ENCODE peak calls at places on chromosomes 7 and 10, in ten cellular contexts. One of them, this sample, is unnamed. For H3K4me1, the result is how much of the 10 kb centered on the place peaks cover.

GRCh38 chr7:99389772-99390171 is 15.2 kb downstream of the ARPC1B start:
- DNase-seq in keratinocyte: no peak
- DNase-seq in PC-3: no peak
- DNase-seq in right lobe of liver: no peak
- DNase-seq in hepatocyte: no peak
- DNase-seq in heart left ventricle: no peak
- DNase-seq in uterus: no peak
- DNase-seq in neural progenitor cell: no peak
- DNase-seq in upper lobe of right lung: no peak
- DNase-seq in ovary: no peak
- DNase-seq in this sample: no peak

GRCh38 chr10:89555688-89556445 is 20.5 kb upstream of the SLC16A12 start:
- DNase-seq in uterus: no peak
- DNase-seq in heart left ventricle: no peak
- DNase-seq in hepatocyte: peak
- DNase-seq in right lobe of liver: no peak
- DNase-seq in upper lobe of right lung: no peak
- DNase-seq in PC-3: peak
- DNase-seq in ovary: no peak
- DNase-seq in keratinocyte: no peak
- DNase-seq in neural progenitor cell: no peak
- DNase-seq in this sample: no peak

GRCh38 chr10:97686962-97687784 is at the start of gene AVPI1:
- DNase-seq in keratinocyte: peak
- DNase-seq in upper lobe of right lung: peak
- DNase-seq in hepatocyte: peak
- DNase-seq in heart left ventricle: peak
- DNase-seq in ovary: peak
- DNase-seq in PC-3: peak
- DNase-seq in right lobe of liver: peak
- DNase-seq in neural progenitor cell: peak
- DNase-seq in uterus: peak
- DNase-seq in this sample: peak

GRCh38 chr10:1754506-1755177 is 17.3 kb upstream of the ADARB2 start:
- DNase-seq in neural progenitor cell: peak
- DNase-seq in upper lobe of right lung: no peak
- DNase-seq in heart left ventricle: no peak
- DNase-seq in right lobe of liver: no peak
- DNase-seq in hepatocyte: no peak
- DNase-seq in ovary: no peak
- DNase-seq in PC-3: no peak
- DNase-seq in keratinocyte: no peak
- DNase-seq in uterus: no peak
- DNase-seq in this sample: no peak

GRCh38 chr10:127968027-127968441 is 61.1 kb downstream of the PTPRE start:
- DNase-seq in keratinocyte: no peak
- DNase-seq in neural progenitor cell: no peak
- DNase-seq in PC-3: no peak
- DNase-seq in hepatocyte: no peak
- DNase-seq in right lobe of liver: no peak
- DNase-seq in ovary: no peak
- DNase-seq in uterus: no peak
- DNase-seq in heart left ventricle: no peak
- DNase-seq in upper lobe of right lung: no peak
- DNase-seq in this sample: no peak

GRCh38 chr10:29253096-29254029 is 35.5 kb upstream of the LYZL1 start:
- DNase-seq in keratinocyte: no peak
- DNase-seq in right lobe of liver: no peak
- DNase-seq in PC-3: no peak
- DNase-seq in ovary: no peak
- DNase-seq in heart left ventricle: no peak
- DNase-seq in uterus: no peak
- DNase-seq in neural progenitor cell: no peak
- DNase-seq in upper lobe of right lung: no peak
- DNase-seq in hepatocyte: no peak
- DNase-seq in this sample: no peak

GRCh38 chr10:123043409-123043925 is 34.7 kb downstream of the ACADSB start:
- DNase-seq in neural progenitor cell: peak
- DNase-seq in keratinocyte: peak
- DNase-seq in ovary: peak
- DNase-seq in PC-3: peak
- DNase-seq in hepatocyte: peak
- DNase-seq in upper lobe of right lung: no peak
- DNase-seq in heart left ventricle: no peak
- DNase-seq in uterus: no peak
- DNase-seq in right lobe of liver: peak
- DNase-seq in this sample: no peak

GRCh38 chr10:106175760-106176377 is 988.6 kb downstream of the SORCS1 start:
- DNase-seq in neural progenitor cell: no peak
- DNase-seq in hepatocyte: peak
- DNase-seq in keratinocyte: no peak
- DNase-seq in right lobe of liver: no peak
- DNase-seq in upper lobe of right lung: no peak
- DNase-seq in ovary: no peak
- DNase-seq in heart left ventricle: no peak
- DNase-seq in uterus: no peak
- DNase-seq in PC-3: peak
- DNase-seq in this sample: no peak

GRCh38 chr7:105245398-105246099 is 143.2 kb downstream of the SRPK2 start:
- DNase-seq in upper lobe of right lung: no peak
- DNase-seq in right lobe of liver: no peak
- DNase-seq in ovary: peak
- DNase-seq in PC-3: no peak
- DNase-seq in heart left ventricle: no peak
- DNase-seq in uterus: no peak
- DNase-seq in keratinocyte: no peak
- DNase-seq in hepatocyte: no peak
- DNase-seq in neural progenitor cell: no peak
- DNase-seq in this sample: no peak

GRCh38 chr10:132452216-132452650 is 55.2 kb downstream of the PWWP2B start:
- DNase-seq in neural progenitor cell: peak
- DNase-seq in upper lobe of right lung: no peak
- DNase-seq in keratinocyte: no peak
- DNase-seq in hepatocyte: no peak
- DNase-seq in ovary: no peak
- DNase-seq in PC-3: no peak
- DNase-seq in uterus: no peak
- DNase-seq in right lobe of liver: peak
- DNase-seq in heart left ventricle: peak
- DNase-seq in this sample: peak

GRCh38 chr10:12847361-12847975 is 154.0 kb downstream of the CCDC3 start:
- DNase-seq in neural progenitor cell: peak
- DNase-seq in hepatocyte: no peak
- DNase-seq in right lobe of liver: no peak
- DNase-seq in uterus: no peak
- DNase-seq in ovary: no peak
- DNase-seq in keratinocyte: no peak
- DNase-seq in upper lobe of right lung: no peak
- DNase-seq in heart left ventricle: no peak
- DNase-seq in PC-3: no peak
- DNase-seq in this sample: no peak

DNA sequence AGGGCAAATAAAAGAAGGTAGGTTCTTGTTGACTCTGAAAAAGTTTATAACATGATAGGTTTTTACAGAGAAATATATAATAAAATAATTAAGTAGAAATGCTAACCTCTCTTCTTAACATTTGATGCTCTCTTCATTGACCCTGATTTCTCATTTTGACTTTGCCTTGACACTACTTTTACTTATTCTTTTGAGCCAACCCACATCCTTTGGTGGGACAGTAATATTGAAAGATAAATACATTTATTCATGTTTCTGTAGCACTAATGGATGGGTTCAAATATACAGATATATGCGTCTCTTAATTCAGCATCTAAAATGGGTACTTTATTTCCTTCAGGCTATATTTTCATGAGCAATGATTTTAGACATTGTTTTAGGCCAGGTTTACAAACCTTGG is 34.4 kb downstream of the DDC start:
- DNase-seq in keratinocyte: no peak
- DNase-seq in neural progenitor cell: no peak
- DNase-seq in upper lobe of right lung: no peak
- DNase-seq in hepatocyte: no peak
- DNase-seq in right lobe of liver: no peak
- DNase-seq in uterus: no peak
- DNase-seq in ovary: no peak
- DNase-seq in PC-3: no peak
- DNase-seq in heart left ventricle: no peak
- DNase-seq in this sample: no peak
- H3K27ac ChIP-seq in keratinocyte: peak
- H3K27ac ChIP-seq in neural progenitor cell: no peak
- H3K27ac ChIP-seq in upper lobe of right lung: no peak
- H3K27ac ChIP-seq in hepatocyte: peak
- H3K27ac ChIP-seq in right lobe of liver: no peak
- H3K27ac ChIP-seq in uterus: no peak
- H3K27ac ChIP-seq in ovary: no peak
- H3K27ac ChIP-seq in PC-3: peak
- H3K27ac ChIP-seq in heart left ventricle: no peak
- H3K27ac ChIP-seq in this sample: no peak

GRCh38 chr10:103502849-103503660 is 9.6 kb downstream of the NEURL1 start:
- DNase-seq in upper lobe of right lung: peak
- DNase-seq in heart left ventricle: no peak
- DNase-seq in uterus: peak
- DNase-seq in PC-3: no peak
- DNase-seq in hepatocyte: no peak
- DNase-seq in neural progenitor cell: peak
- DNase-seq in keratinocyte: no peak
- DNase-seq in right lobe of liver: no peak
- DNase-seq in ovary: no peak
- DNase-seq in this sample: peak
- H3K4me1 ChIP-seq in upper lobe of right lung: under half
- H3K4me1 ChIP-seq in heart left ventricle: under half
- H3K4me1 ChIP-seq in uterus: under half
- H3K4me1 ChIP-seq in PC-3: under half
- H3K4me1 ChIP-seq in hepatocyte: under half
- H3K4me1 ChIP-seq in neural progenitor cell: under half
- H3K4me1 ChIP-seq in keratinocyte: under half
- H3K4me1 ChIP-seq in right lobe of liver: under half
- H3K4me1 ChIP-seq in ovary: under half
- H3K4me1 ChIP-seq in this sample: under half

DNA sequence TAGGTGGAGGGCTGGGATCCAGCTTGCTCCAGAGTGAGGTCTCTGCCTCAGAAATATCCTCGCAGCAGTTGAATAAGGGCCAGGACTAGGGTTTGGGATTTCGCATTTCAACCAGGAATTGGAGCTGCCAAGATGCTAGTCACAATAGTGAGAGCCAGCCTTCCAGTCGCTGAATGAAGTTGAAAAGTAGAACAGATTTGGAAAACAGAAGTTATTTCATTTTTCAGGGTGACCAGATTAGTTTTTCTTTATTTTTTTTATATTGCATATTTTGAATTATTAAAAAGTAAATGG is 59.9 kb downstream of the PLCE1 start:
- DNase-seq in ovary: no peak
- DNase-seq in keratinocyte: no peak
- DNase-seq in heart left ventricle: no peak
- DNase-seq in upper lobe of right lung: no peak
- DNase-seq in hepatocyte: no peak
- DNase-seq in neural progenitor cell: no peak
- DNase-seq in uterus: no peak
- DNase-seq in right lobe of liver: no peak
- DNase-seq in PC-3: no peak
- DNase-seq in this sample: no peak
- TF ChIP-seq CTCF in ovary: no peak
- TF ChIP-seq CTCF in keratinocyte: no peak
- TF ChIP-seq CTCF in heart left ventricle: no peak
- TF ChIP-seq CTCF in upper lobe of right lung: no peak
- TF ChIP-seq CTCF in hepatocyte: no peak
- TF ChIP-seq CTCF in neural progenitor cell: no peak
- TF ChIP-seq CTCF in uterus: no peak
- TF ChIP-seq CTCF in right lobe of liver: no peak
- TF ChIP-seq CTCF in PC-3: no peak
- TF ChIP-seq CTCF in this sample: no peak

DNA sequence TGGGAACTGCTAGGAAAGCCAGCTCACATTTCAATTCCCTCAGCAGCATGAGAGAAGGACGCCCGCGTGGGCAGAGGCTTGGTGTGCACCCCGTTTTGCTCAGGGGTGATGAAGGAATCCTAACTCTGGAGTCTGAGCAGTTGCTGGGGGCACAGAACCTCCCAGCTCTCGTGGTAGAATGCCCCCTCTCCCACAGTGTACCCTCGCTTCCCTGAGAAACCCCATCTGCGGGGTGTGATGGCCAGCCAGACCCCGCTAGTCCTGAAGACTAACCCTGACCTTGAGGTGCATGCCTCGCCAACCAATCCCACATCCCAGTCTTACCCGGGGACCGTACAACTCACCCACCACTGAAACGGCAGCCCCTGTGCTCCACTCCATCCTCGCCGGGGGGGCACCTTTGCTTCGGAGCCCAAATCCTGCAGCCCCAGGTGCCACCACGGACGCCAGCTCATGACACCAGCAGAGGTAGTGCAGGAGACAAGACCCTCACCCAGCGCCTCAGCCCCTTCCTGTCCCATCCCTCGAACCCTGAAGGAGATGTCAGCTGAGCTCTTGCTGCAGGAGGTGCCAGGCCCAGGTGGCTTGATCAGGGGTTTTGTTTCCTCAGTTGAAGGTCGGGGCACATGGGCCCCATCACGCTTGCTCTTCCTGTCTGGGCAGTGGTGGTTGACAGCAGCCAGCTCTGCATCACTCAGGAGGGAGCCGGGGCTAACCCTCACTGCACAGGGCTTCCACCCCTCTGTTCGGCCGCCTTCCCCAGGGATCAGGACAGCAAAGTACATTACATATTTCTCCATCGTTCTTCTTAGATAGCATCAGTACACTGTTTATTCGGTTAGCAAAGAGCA is 236.5 kb downstream of the MGMT start:
- DNase-seq in uterus: no peak
- DNase-seq in upper lobe of right lung: no peak
- DNase-seq in ovary: no peak
- DNase-seq in hepatocyte: no peak
- DNase-seq in neural progenitor cell: no peak
- DNase-seq in heart left ventricle: no peak
- DNase-seq in PC-3: no peak
- DNase-seq in right lobe of liver: no peak
- DNase-seq in keratinocyte: no peak
- DNase-seq in this sample: peak
- H3K27ac ChIP-seq in uterus: no peak
- H3K27ac ChIP-seq in upper lobe of right lung: no peak
- H3K27ac ChIP-seq in ovary: no peak
- H3K27ac ChIP-seq in hepatocyte: no peak
- H3K27ac ChIP-seq in neural progenitor cell: no peak
- H3K27ac ChIP-seq in heart left ventricle: no peak
- H3K27ac ChIP-seq in PC-3: no peak
- H3K27ac ChIP-seq in right lobe of liver: no peak
- H3K27ac ChIP-seq in keratinocyte: no peak
- H3K27ac ChIP-seq in this sample: no peak

GRCh38 chr10:79296431-79296830 is 50.8 kb upstream of the PPIF start:
- DNase-seq in PC-3: no peak
- DNase-seq in heart left ventricle: no peak
- DNase-seq in neural progenitor cell: no peak
- DNase-seq in ovary: no peak
- DNase-seq in keratinocyte: no peak
- DNase-seq in uterus: no peak
- DNase-seq in right lobe of liver: no peak
- DNase-seq in upper lobe of right lung: no peak
- DNase-seq in hepatocyte: no peak
- DNase-seq in this sample: no peak
- H3K4me1 ChIP-seq in PC-3: under half
- H3K4me1 ChIP-seq in heart left ventricle: under half
- H3K4me1 ChIP-seq in neural progenitor cell: under half
- H3K4me1 ChIP-seq in ovary: under half
- H3K4me1 ChIP-seq in keratinocyte: under half
- H3K4me1 ChIP-seq in uterus: under half
- H3K4me1 ChIP-seq in right lobe of liver: under half
- H3K4me1 ChIP-seq in upper lobe of right lung: under half
- H3K4me1 ChIP-seq in hepatocyte: under half
- H3K4me1 ChIP-seq in this sample: under half

This sample was measured in pancreas.